ENCODE peak calls at places on chromosomes 12 and 14, in seven cellular contexts. E, I, C, S, J, T and V are unnamed samples.

GRCh38 chr12:76680940-76681339 is 83.0 kb upstream of the ZDHHC17 start:
- DNase-seq in E (no peak), I (no peak), C (no peak), S (no peak), J (no peak), T (no peak), V (no peak)

GRCh38 chr14:32102968-32103367 is 25.9 kb downstream of the ARHGAP5 start:
- DNase-seq in E (no peak), I (no peak), C (no peak), S (no peak), J (no peak), T (no peak), V (no peak)

GRCh38 chr14:101405171-101405883 is 156.0 kb upstream of the DIO3 start:
- DNase-seq in E (no peak), I (no peak), C (no peak), S (no peak), J (no peak), T (no peak), V (no peak)

GRCh38 chr12:52278931-52279682 is 4.7 kb downstream of the KRT86 start:
- DNase-seq in E (no peak), I (peak; percentile 86), C (peak; percentile 80), S (peak; percentile 90), J (peak; percentile 88), T (peak; percentile 91), V (peak; percentile 61)

GRCh38 chr12:51926064-51926632 is 18.8 kb downstream of the ACVRL1 start:
- DNase-seq in E (no peak), I (no peak), C (no peak), S (no peak), J (no peak), T (no peak), V (no peak)

GRCh38 chr12:96350982-96351381 is 49.3 kb downstream of the CDK17 start:
- DNase-seq in E (no peak), I (no peak), C (no peak), S (no peak), J (no peak), T (no peak), V (no peak)

GRCh38 chr12:52032431-52032796 is 18.8 kb upstream of the NR4A1 start:
- DNase-seq in E (peak; percentile 70), I (no peak), C (peak; percentile 89), S (no peak), J (no peak), T (no peak), V (no peak)

GRCh38 chr14:37889087-37889486 is 293.7 kb downstream of the TTC6 start:
- DNase-seq in E (no peak), I (no peak), C (peak; percentile 30), S (no peak), J (no peak), T (no peak), V (no peak)

GRCh38 chr12:127272864-127273263 is 994.1 kb upstream of the TMEM132C start:
- DNase-seq in E (no peak), I (no peak), C (no peak), S (no peak), J (no peak), T (no peak), V (no peak)

GRCh38 chr12:132385923-132386751 is 56.7 kb upstream of the GALNT9 start:
- DNase-seq in E (no peak), I (no peak), C (no peak), S (no peak), J (peak; percentile 41), T (peak; percentile 45), V (peak; percentile 38)

GRCh38 chr14:103522028-103522581 is 525 bp downstream of the CKB start:
- DNase-seq in E (no peak), I (peak; percentile 60), C (peak; percentile 64), S (peak; percentile 64), J (peak; percentile 60), T (peak; percentile 71), V (no peak)

GRCh38 chr14:43894534-43894933 is 612.5 kb downstream of the FSCB start:
- DNase-seq in E (no peak), I (no peak), C (no peak), S (no peak), J (no peak), T (no peak), V (no peak)

GRCh38 chr12:129941646-129942045 is 37.8 kb upstream of the TMEM132D start:
- DNase-seq in E (no peak), I (no peak), C (no peak), S (no peak), J (no peak), T (no peak), V (no peak)

GRCh38 chr12:93135286-93136239 is 206.5 kb upstream of the EEA1 start:
- DNase-seq in E (no peak), I (no peak), C (no peak), S (no peak), J (no peak), T (no peak), V (no peak)

GRCh38 chr12:752673-753400 is 458 bp downstream of the WNK1 start:
- DNase-seq in E (no peak), I (peak; percentile 86), C (peak; percentile 61), S (peak; percentile 74), J (peak; percentile 82), T (peak; percentile 89), V (peak; percentile 51)

GRCh38 chr12:51188359-51189051 is 15.6 kb upstream of the TFCP2 start:
- DNase-seq in E (no peak), I (no peak), C (no peak), S (peak; percentile 77), J (no peak), T (no peak), V (no peak)

GRCh38 chr12:63948211-63948610 is 103.7 kb downstream of the SRGAP1 start:
- DNase-seq in E (no peak), I (no peak), C (no peak), S (no peak), J (no peak), T (no peak), V (no peak)

GRCh38 chr12:101230547-101230946 is 20.5 kb upstream of the SLC5A8 start:
- DNase-seq in E (no peak), I (no peak), C (peak; percentile 24), S (no peak), J (no peak), T (no peak), V (no peak)

GRCh38 chr12:131028587-131029338 is 75.1 kb downstream of the ADGRD1 start:
- DNase-seq in E (no peak), I (no peak), C (no peak), S (no peak), J (peak; percentile 68), T (peak; percentile 80), V (no peak)

GRCh38 chr12:4763549-4763948 is 43.3 kb downstream of the GALNT8 start:
- DNase-seq in E (no peak), I (no peak), C (peak; percentile 58), S (no peak), J (no peak), T (peak; percentile 66), V (no peak)

GRCh38 chr12:30823140-30823669 is 68.5 kb upstream of the CAPRIN2 start:
- DNase-seq in E (no peak), I (no peak), C (no peak), S (peak; percentile 41), J (peak; percentile 57), T (peak; percentile 72), V (no peak)

GRCh38 chr12:114190971-114191370 is 215.0 kb downstream of the TBX5 start:
- DNase-seq in E (no peak), I (no peak), C (no peak), S (no peak), J (no peak), T (no peak), V (no peak)

GRCh38 chr12:114192013-114192412 is 213.9 kb downstream of the TBX5 start:
- DNase-seq in E (no peak), I (no peak), C (no peak), S (no peak), J (no peak), T (no peak), V (no peak)

GRCh38 chr12:114194066-114194465 is 211.9 kb downstream of the TBX5 start:
- DNase-seq in E (no peak), I (no peak), C (no peak), S (no peak), J (no peak), T (no peak), V (no peak)

GRCh38 chr12:114193474-114193873 is 212.5 kb downstream of the TBX5 start:
- DNase-seq in E (no peak), I (no peak), C (no peak), S (no peak), J (no peak), T (no peak), V (no peak)

GRCh38 chr12:114192549-114192948 is 213.4 kb downstream of the TBX5 start:
- DNase-seq in E (no peak), I (no peak), C (no peak), S (no peak), J (no peak), T (no peak), V (no peak)
- TF ChIP-seq CTCF in E (no peak), I (no peak), C (no peak), S (no peak), J (no peak), T (no peak), V (no peak)

DNA sequence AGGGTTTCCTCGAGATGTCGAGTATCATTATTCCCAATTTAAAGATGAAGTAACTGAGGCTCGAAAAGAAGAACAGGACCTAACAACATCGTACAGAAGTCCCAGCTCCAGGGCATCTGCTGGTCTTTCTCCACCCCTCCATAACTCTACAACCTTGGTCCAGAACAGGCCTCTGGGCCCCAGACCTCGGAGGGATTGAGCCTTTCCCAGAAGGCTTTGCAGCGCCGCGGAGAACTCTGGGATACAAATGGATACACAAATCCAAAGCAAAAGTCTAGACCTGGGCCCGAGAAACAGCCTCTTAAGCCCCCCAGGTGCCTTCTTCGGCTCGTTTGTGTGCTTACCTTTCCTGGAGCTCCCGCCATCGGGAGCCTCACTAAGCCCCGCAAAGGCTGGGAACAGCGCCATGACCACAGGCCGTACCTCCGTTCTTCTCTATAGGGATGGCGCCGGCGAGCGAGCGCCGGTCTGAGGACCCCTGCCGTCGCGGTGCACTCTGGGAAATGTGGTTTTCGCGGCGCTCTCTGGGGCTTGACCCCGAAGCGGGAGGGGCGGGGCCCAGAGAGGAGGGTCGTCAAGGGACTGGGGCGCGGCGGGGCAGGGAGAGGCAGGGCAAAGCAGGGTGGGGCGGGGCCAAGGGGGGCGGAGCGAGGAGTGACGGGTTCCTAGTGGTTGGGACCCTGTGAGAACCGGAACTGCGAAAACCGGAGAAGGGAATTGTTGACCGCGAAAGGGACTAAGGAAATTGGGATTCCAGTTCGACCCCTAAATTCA is at the start of gene NRDE2:
- DNase-seq in E (peak; percentile 98), I (peak; percentile 100), C (peak; percentile 100), S (peak; percentile 94), J (peak; percentile 100), T (peak; percentile 100), V (peak; percentile 93)
- TF ChIP-seq CTCF in E (no peak), I (no peak), C (no peak), S (no peak), J (no peak), T (no peak), V (no peak)

GRCh38 chr12:2382391-2383155 is 329.8 kb downstream of the CACNA1C start:
- DNase-seq in E (no peak), I (no peak), C (no peak), S (no peak), J (no peak), T (no peak), V (no peak)
- TF ChIP-seq CTCF in E (no peak), I (no peak), C (no peak), S (no peak), J (no peak), T (no peak), V (no peak)

DNA sequence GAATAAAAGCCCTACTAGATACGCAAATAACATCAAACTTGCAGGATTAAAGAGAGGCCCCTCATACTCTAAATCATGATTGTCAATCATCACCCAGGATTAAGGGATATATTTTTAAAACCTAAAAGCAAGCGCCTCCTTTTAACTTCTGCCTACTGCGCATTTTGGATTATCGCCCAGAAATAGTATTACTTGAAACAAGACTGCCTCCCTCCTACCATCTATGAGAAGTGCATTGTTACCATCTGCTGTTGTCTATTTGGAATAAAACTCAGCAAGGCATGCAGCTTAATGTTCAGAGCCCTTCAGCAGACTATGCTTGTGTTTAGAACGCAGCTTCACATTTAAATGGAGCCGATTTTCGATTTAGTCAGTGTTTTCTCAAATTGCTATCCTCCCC is 79.6 kb downstream of the EXOC5 start:
- DNase-seq in E (no peak), I (no peak), C (no peak), S (no peak), J (no peak), T (no peak), V (no peak)
- TF ChIP-seq CTCF in E (no peak), I (peak; percentile 15), C (no peak), S (no peak), J (no peak), T (no peak), V (no peak)